ENCODE peak calls at places on chromosomes 4 and X, in eight cellular contexts. One of them, this sample, is unnamed.

GRCh38 chr4:126386512-126386911 is 1071.8 kb downstream of the FAT4 start:
- DNase-seq in PC-9: no peak
- DNase-seq in ascending aorta: no peak
- DNase-seq in aorta: no peak
- DNase-seq in upper lobe of right lung: no peak
- DNase-seq in Caco-2: no peak
- DNase-seq in BE2C: no peak
- DNase-seq in IMR-90: no peak
- DNase-seq in this sample: no peak

GRCh38 chrX:130829526-130830515 is 73.2 kb downstream of the ENOX2 start:
- DNase-seq in PC-9: no peak
- DNase-seq in ascending aorta: no peak
- DNase-seq in aorta: no peak
- DNase-seq in upper lobe of right lung: no peak
- DNase-seq in Caco-2: no peak
- DNase-seq in BE2C: no peak
- DNase-seq in IMR-90: no peak
- DNase-seq in this sample: peak; percentile 73

GRCh38 chr4:150116506-150116905 is 38.3 kb downstream of the DCLK2 start:
- DNase-seq in PC-9: no peak
- DNase-seq in ascending aorta: no peak
- DNase-seq in aorta: no peak
- DNase-seq in upper lobe of right lung: no peak
- DNase-seq in Caco-2: no peak
- DNase-seq in BE2C: no peak
- DNase-seq in IMR-90: no peak
- DNase-seq in this sample: no peak

GRCh38 chrX:53319614-53320542 is 38.5 kb upstream of the IQSEC2 start:
- DNase-seq in PC-9: no peak
- DNase-seq in ascending aorta: peak; percentile 60
- DNase-seq in aorta: no peak
- DNase-seq in upper lobe of right lung: no peak
- DNase-seq in Caco-2: no peak
- DNase-seq in BE2C: no peak
- DNase-seq in IMR-90: no peak
- DNase-seq in this sample: no peak

GRCh38 chr4:170729897-170730296 is 640.1 kb upstream of the AADAT start:
- DNase-seq in PC-9: no peak
- DNase-seq in ascending aorta: no peak
- DNase-seq in aorta: no peak
- DNase-seq in upper lobe of right lung: no peak
- DNase-seq in Caco-2: no peak
- DNase-seq in BE2C: no peak
- DNase-seq in IMR-90: no peak
- DNase-seq in this sample: no peak

GRCh38 chr4:126547352-126547751 is 1085.4 kb upstream of the INTU start:
- DNase-seq in PC-9: no peak
- DNase-seq in ascending aorta: no peak
- DNase-seq in aorta: no peak
- DNase-seq in upper lobe of right lung: no peak
- DNase-seq in Caco-2: no peak
- DNase-seq in BE2C: no peak
- DNase-seq in IMR-90: no peak
- DNase-seq in this sample: no peak

GRCh38 chr4:93359609-93360008 is 468.9 kb upstream of the ATOH1 start:
- DNase-seq in PC-9: no peak
- DNase-seq in ascending aorta: no peak
- DNase-seq in aorta: no peak
- DNase-seq in upper lobe of right lung: no peak
- DNase-seq in Caco-2: no peak
- DNase-seq in BE2C: no peak
- DNase-seq in IMR-90: no peak
- DNase-seq in this sample: no peak

GRCh38 chr4:165505991-165506779 is 127.4 kb downstream of the CPE start:
- DNase-seq in PC-9: peak; percentile 1
- DNase-seq in ascending aorta: no peak
- DNase-seq in aorta: no peak
- DNase-seq in upper lobe of right lung: no peak
- DNase-seq in Caco-2: peak; percentile 14
- DNase-seq in BE2C: no peak
- DNase-seq in IMR-90: peak; percentile 30
- DNase-seq in this sample: peak; percentile 76

GRCh38 chr4:1713003-1713397 is 881 bp upstream of the SLBP start:
- DNase-seq in PC-9: no peak
- DNase-seq in ascending aorta: peak; percentile 76
- DNase-seq in aorta: no peak
- DNase-seq in upper lobe of right lung: no peak
- DNase-seq in Caco-2: no peak
- DNase-seq in BE2C: no peak
- DNase-seq in IMR-90: no peak
- DNase-seq in this sample: no peak

GRCh38 chrX:150360331-150360730 is 2.8 kb upstream of the MAMLD1 start:
- DNase-seq in PC-9: no peak
- DNase-seq in ascending aorta: no peak
- DNase-seq in aorta: peak; percentile 2
- DNase-seq in upper lobe of right lung: no peak
- DNase-seq in Caco-2: no peak
- DNase-seq in BE2C: no peak
- DNase-seq in IMR-90: no peak
- DNase-seq in this sample: no peak

GRCh38 chrX:78357342-78358055 is 30.1 kb upstream of the CYSLTR1 start:
- DNase-seq in PC-9: no peak
- DNase-seq in ascending aorta: no peak
- DNase-seq in aorta: no peak
- DNase-seq in upper lobe of right lung: no peak
- DNase-seq in Caco-2: no peak
- DNase-seq in BE2C: no peak
- DNase-seq in IMR-90: no peak
- DNase-seq in this sample: peak; percentile 92

GRCh38 chr4:120841580-120841979 is 80.9 kb downstream of the PRDM5 start:
- DNase-seq in PC-9: no peak
- DNase-seq in ascending aorta: no peak
- DNase-seq in aorta: no peak
- DNase-seq in upper lobe of right lung: no peak
- DNase-seq in Caco-2: no peak
- DNase-seq in BE2C: no peak
- DNase-seq in IMR-90: peak; percentile 17
- DNase-seq in this sample: no peak

GRCh38 chrX:13472975-13473665 is 96.3 kb upstream of the EGFL6 start:
- DNase-seq in PC-9: no peak
- DNase-seq in ascending aorta: no peak
- DNase-seq in aorta: no peak
- DNase-seq in upper lobe of right lung: no peak
- DNase-seq in Caco-2: no peak
- DNase-seq in BE2C: no peak
- DNase-seq in IMR-90: no peak
- DNase-seq in this sample: no peak

GRCh38 chrX:1392376-1393130 is 640 bp upstream of the SLC25A6 start:
- DNase-seq in PC-9: peak; percentile 61
- DNase-seq in ascending aorta: no peak
- DNase-seq in aorta: no peak
- DNase-seq in upper lobe of right lung: peak; percentile 86
- DNase-seq in Caco-2: peak; percentile 79
- DNase-seq in BE2C: peak; percentile 69
- DNase-seq in IMR-90: peak; percentile 52
- DNase-seq in this sample: peak; percentile 65

GRCh38 chrX:44843753-44844152 is at the start of gene DUSP21:
- DNase-seq in PC-9: no peak
- DNase-seq in ascending aorta: no peak
- DNase-seq in aorta: no peak
- DNase-seq in upper lobe of right lung: no peak
- DNase-seq in Caco-2: no peak
- DNase-seq in BE2C: no peak
- DNase-seq in IMR-90: no peak
- DNase-seq in this sample: no peak

GRCh38 chr4:150598906-150599305 is 17.0 kb downstream of the MAB21L2 start:
- DNase-seq in PC-9: no peak
- DNase-seq in ascending aorta: no peak
- DNase-seq in aorta: no peak
- DNase-seq in upper lobe of right lung: no peak
- DNase-seq in Caco-2: no peak
- DNase-seq in BE2C: peak; percentile 73
- DNase-seq in IMR-90: no peak
- DNase-seq in this sample: no peak

GRCh38 chrX:136209016-136209738 is 42.0 kb downstream of the MAP7D3 start:
- DNase-seq in PC-9: no peak
- DNase-seq in ascending aorta: peak; percentile 77
- DNase-seq in aorta: peak; percentile 81
- DNase-seq in upper lobe of right lung: peak; percentile 66
- DNase-seq in Caco-2: peak; percentile 12
- DNase-seq in BE2C: peak; percentile 45
- DNase-seq in IMR-90: peak; percentile 56
- DNase-seq in this sample: no peak
- H3K4me1 ChIP-seq in PC-9: peaks cover 17% of the 10 kb centered on the region
- H3K4me1 ChIP-seq in ascending aorta: peaks cover 12% of the 10 kb centered on the region
- H3K4me1 ChIP-seq in aorta: no peaks in the 10 kb centered on the region
- H3K4me1 ChIP-seq in upper lobe of right lung: peaks cover 13% of the 10 kb centered on the region
- H3K4me1 ChIP-seq in Caco-2: no peaks in the 10 kb centered on the region
- H3K4me1 ChIP-seq in BE2C: no peaks in the 10 kb centered on the region
- H3K4me1 ChIP-seq in IMR-90: peaks cover 6% of the 10 kb centered on the region
- H3K4me1 ChIP-seq in this sample: no peaks in the 10 kb centered on the region

GRCh38 chr4:8204576-8205227 is 5.6 kb downstream of the SH3TC1 start:
- DNase-seq in PC-9: no peak
- DNase-seq in ascending aorta: no peak
- DNase-seq in aorta: no peak
- DNase-seq in upper lobe of right lung: no peak
- DNase-seq in Caco-2: no peak
- DNase-seq in BE2C: no peak
- DNase-seq in IMR-90: no peak
- DNase-seq in this sample: no peak

GRCh38 chr4:8201341-8201781 is 2.3 kb downstream of the SH3TC1 start:
- DNase-seq in PC-9: no peak
- DNase-seq in ascending aorta: no peak
- DNase-seq in aorta: no peak
- DNase-seq in upper lobe of right lung: no peak
- DNase-seq in Caco-2: no peak
- DNase-seq in BE2C: peak; percentile 45
- DNase-seq in IMR-90: no peak
- DNase-seq in this sample: no peak

GRCh38 chr4:8203817-8204216 is 4.7 kb downstream of the SH3TC1 start:
- DNase-seq in PC-9: no peak
- DNase-seq in ascending aorta: no peak
- DNase-seq in aorta: no peak
- DNase-seq in upper lobe of right lung: no peak
- DNase-seq in Caco-2: no peak
- DNase-seq in BE2C: no peak
- DNase-seq in IMR-90: no peak
- DNase-seq in this sample: no peak

GRCh38 chr4:8202108-8202507 is 3.0 kb downstream of the SH3TC1 start:
- DNase-seq in PC-9: no peak
- DNase-seq in ascending aorta: no peak
- DNase-seq in aorta: no peak
- DNase-seq in upper lobe of right lung: no peak
- DNase-seq in Caco-2: no peak
- DNase-seq in BE2C: no peak
- DNase-seq in IMR-90: no peak
- DNase-seq in this sample: no peak

DNA sequence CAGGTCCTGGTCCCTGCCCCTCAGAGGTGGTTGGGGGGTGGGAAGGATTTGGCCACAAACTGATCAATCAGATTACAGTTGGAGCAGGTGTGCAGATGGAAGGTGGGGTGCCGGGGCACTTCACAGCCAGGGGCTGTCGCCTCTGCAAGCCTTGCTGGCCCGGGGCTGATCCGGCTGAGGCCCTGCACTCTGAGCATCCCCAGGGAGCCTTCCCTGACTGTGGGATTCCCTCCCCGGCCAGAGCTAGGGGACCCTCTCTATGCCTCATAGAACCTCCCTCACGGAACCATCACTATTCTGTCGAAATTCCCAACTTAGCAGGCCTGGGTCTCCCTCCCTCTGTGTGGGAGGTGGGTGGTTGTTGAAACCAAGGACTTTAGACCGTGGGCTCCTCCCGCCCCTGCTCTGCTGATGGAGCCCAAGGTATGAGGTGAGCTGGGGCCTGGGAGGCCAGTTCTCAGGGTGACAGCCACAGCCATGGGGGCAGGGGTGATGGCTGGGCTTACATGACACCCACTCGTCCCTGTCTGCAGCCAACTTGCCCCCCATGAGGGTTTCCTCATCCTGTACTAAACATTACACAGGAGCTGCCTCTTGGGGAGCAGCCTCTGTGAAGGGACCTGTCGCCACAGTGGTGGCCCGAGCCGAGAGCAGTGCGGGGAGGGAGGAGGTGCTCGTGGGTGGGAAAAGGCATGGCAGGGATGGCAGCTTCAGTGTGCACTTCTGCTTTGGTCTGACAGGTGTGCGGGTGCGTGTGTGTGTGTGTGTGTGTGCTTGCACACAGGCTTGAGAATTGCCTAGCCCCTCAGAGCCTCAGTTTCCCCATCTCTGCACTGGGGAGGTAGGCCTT is 3.7 kb downstream of the SH3TC1 start:
- DNase-seq in PC-9: no peak
- DNase-seq in ascending aorta: no peak
- DNase-seq in aorta: no peak
- DNase-seq in upper lobe of right lung: no peak
- DNase-seq in Caco-2: peak; percentile 46
- DNase-seq in BE2C: no peak
- DNase-seq in IMR-90: no peak
- DNase-seq in this sample: no peak
- H3K4me1 ChIP-seq in PC-9: peaks cover 17% of the 10 kb centered on the region
- H3K4me1 ChIP-seq in ascending aorta: peaks cover 8% of the 10 kb centered on the region
- H3K4me1 ChIP-seq in aorta: no peaks in the 10 kb centered on the region
- H3K4me1 ChIP-seq in upper lobe of right lung: peaks cover 41% of the 10 kb centered on the region
- H3K4me1 ChIP-seq in Caco-2: peaks cover 48% of the 10 kb centered on the region
- H3K4me1 ChIP-seq in BE2C: peaks cover 59% of the 10 kb centered on the region
- H3K4me1 ChIP-seq in IMR-90: peaks cover 17% of the 10 kb centered on the region
- H3K4me1 ChIP-seq in this sample: peaks cover 6% of the 10 kb centered on the region

DNA sequence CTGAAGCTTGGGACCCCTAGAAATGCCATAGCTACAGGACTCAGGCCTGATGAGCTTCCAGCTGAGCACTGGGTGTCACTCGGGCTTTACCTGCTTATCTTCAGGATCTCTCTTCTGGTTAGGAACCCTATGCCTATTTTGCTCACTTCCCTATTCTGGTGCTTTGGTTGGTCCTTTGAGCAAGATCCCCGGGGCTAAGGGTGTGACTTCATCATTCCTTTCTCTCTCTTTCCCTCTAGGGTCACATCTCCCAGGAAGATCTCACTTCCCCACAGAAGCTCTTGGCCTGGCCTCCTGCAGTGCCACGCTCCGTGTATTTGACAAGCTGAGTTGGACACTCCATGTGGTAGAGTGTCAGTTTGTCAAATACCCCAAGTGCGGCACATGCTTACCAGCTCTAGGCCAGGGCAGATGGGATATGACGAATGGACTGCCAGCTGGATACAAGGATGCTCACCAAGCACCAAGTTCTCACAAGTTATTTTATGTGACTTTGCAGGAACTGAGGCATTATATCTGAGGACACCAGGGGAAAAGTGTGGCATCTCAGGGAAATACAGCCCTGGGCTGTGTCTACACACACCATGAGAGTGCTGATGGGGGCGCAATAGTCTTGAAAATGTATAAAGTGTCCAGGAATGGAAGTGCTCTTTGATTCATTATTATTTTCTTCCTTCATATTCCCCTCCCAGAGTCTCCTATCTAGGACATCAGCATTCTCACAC is 21.1 kb downstream of the VSIG4 start:
- DNase-seq in PC-9: no peak
- DNase-seq in ascending aorta: no peak
- DNase-seq in aorta: no peak
- DNase-seq in upper lobe of right lung: no peak
- DNase-seq in Caco-2: no peak
- DNase-seq in BE2C: no peak
- DNase-seq in IMR-90: no peak
- DNase-seq in this sample: no peak
- H3K4me1 ChIP-seq in PC-9: no peaks in the 10 kb centered on the region
- H3K4me1 ChIP-seq in ascending aorta: no peaks in the 10 kb centered on the region
- H3K4me1 ChIP-seq in aorta: no peaks in the 10 kb centered on the region
- H3K4me1 ChIP-seq in upper lobe of right lung: no peaks in the 10 kb centered on the region
- H3K4me1 ChIP-seq in Caco-2: no peaks in the 10 kb centered on the region
- H3K4me1 ChIP-seq in BE2C: no peaks in the 10 kb centered on the region
- H3K4me1 ChIP-seq in IMR-90: no peaks in the 10 kb centered on the region
- H3K4me1 ChIP-seq in this sample: no peaks in the 10 kb centered on the region

GRCh38 chr4:140013088-140013487 is 140.9 kb downstream of the MAML3 start:
- DNase-seq in PC-9: no peak
- DNase-seq in ascending aorta: no peak
- DNase-seq in aorta: no peak
- DNase-seq in upper lobe of right lung: no peak
- DNase-seq in Caco-2: no peak
- DNase-seq in BE2C: no peak
- DNase-seq in IMR-90: no peak
- DNase-seq in this sample: no peak
- H3K4me1 ChIP-seq in PC-9: peaks cover 32% of the 10 kb centered on the region
- H3K4me1 ChIP-seq in ascending aorta: no peaks in the 10 kb centered on the region
- H3K4me1 ChIP-seq in aorta: no peaks in the 10 kb centered on the region
- H3K4me1 ChIP-seq in upper lobe of right lung: peaks cover 5% of the 10 kb centered on the region
- H3K4me1 ChIP-seq in Caco-2: peaks cover 20% of the 10 kb centered on the region
- H3K4me1 ChIP-seq in BE2C: no peaks in the 10 kb centered on the region
- H3K4me1 ChIP-seq in IMR-90: peaks cover 4% of the 10 kb centered on the region
- H3K4me1 ChIP-seq in this sample: no peaks in the 10 kb centered on the region

This sample was measured in foreskin keratinocyte.